ENCODE peak calls at places on chromosome 10, in four cellular contexts. One of them, this sample, is unnamed.

GRCh38 chr10:25071227-25071626 is 54.8 kb downstream of the THNSL1 start:
- DNase-seq in HepG2: no peak
- DNase-seq in K562: no peak
- DNase-seq in H1: no peak
- DNase-seq in this sample: no peak

GRCh38 chr10:48476279-48476982 is 128.4 kb downstream of the ARHGAP22 start:
- DNase-seq in HepG2: no peak
- DNase-seq in K562: no peak
- DNase-seq in H1: peak
- DNase-seq in this sample: no peak

GRCh38 chr10:11678074-11678793 is 63.9 kb upstream of the ECHDC3 start:
- DNase-seq in HepG2: peak
- DNase-seq in K562: no peak
- DNase-seq in H1: no peak
- DNase-seq in this sample: peak

GRCh38 chr10:102119417-102120141 is 589 bp downstream of the LDB1 start:
- DNase-seq in HepG2: no peak
- DNase-seq in K562: peak
- DNase-seq in H1: peak
- DNase-seq in this sample: no peak

GRCh38 chr10:15813415-15813814 is 46.9 kb downstream of the MINDY3 start:
- DNase-seq in HepG2: no peak
- DNase-seq in K562: no peak
- DNase-seq in H1: no peak
- DNase-seq in this sample: no peak

GRCh38 chr10:34716958-34717357 is 98.1 kb downstream of the PARD3 start:
- DNase-seq in HepG2: no peak
- DNase-seq in K562: no peak
- DNase-seq in H1: no peak
- DNase-seq in this sample: no peak

GRCh38 chr10:9858816-9859215 is 1158.9 kb upstream of the CELF2 start:
- DNase-seq in HepG2: no peak
- DNase-seq in K562: no peak
- DNase-seq in H1: no peak
- DNase-seq in this sample: no peak

GRCh38 chr10:60663850-60664249 is 114.4 kb upstream of the CDK1 start:
- DNase-seq in HepG2: peak
- DNase-seq in K562: no peak
- DNase-seq in H1: no peak
- DNase-seq in this sample: no peak

GRCh38 chr10:5552376-5553321 is 27.9 kb downstream of the CALML3 start:
- DNase-seq in HepG2: no peak
- DNase-seq in K562: no peak
- DNase-seq in H1: no peak
- DNase-seq in this sample: no peak

GRCh38 chr10:66837990-66838389 is 87.8 kb upstream of the LRRTM3 start:
- DNase-seq in HepG2: no peak
- DNase-seq in K562: no peak
- DNase-seq in H1: no peak
- DNase-seq in this sample: no peak

GRCh38 chr10:71270301-71270777 is 48.7 kb upstream of the SLC29A3 start:
- DNase-seq in HepG2: peak
- DNase-seq in K562: peak
- DNase-seq in H1: peak
- DNase-seq in this sample: no peak

GRCh38 chr10:98323221-98324164 is 55.5 kb upstream of the LOXL4 start:
- DNase-seq in HepG2: peak
- DNase-seq in K562: peak
- DNase-seq in H1: no peak
- DNase-seq in this sample: no peak

GRCh38 chr10:69124558-69125121 is 662 bp downstream of the VPS26A start:
- DNase-seq in HepG2: peak
- DNase-seq in K562: peak
- DNase-seq in H1: peak
- DNase-seq in this sample: no peak

GRCh38 chr10:124544711-124545110 is 83.1 kb downstream of the LHPP start:
- DNase-seq in HepG2: no peak
- DNase-seq in K562: peak
- DNase-seq in H1: no peak
- DNase-seq in this sample: no peak

GRCh38 chr10:28939352-28940157 is 262.2 kb downstream of the BAMBI start:
- DNase-seq in HepG2: peak
- DNase-seq in K562: peak
- DNase-seq in H1: peak
- DNase-seq in this sample: no peak

GRCh38 chr10:76133597-76134255 is 702.3 kb downstream of the LRMDA start:
- DNase-seq in HepG2: no peak
- DNase-seq in K562: no peak
- DNase-seq in H1: no peak
- DNase-seq in this sample: no peak
- TF ChIP-seq HDAC6 in HepG2: no peak
- TF ChIP-seq HDAC6 in K562: no peak
- TF ChIP-seq HDAC6 in H1: no peak
- TF ChIP-seq HDAC6 in this sample: no peak

DNA sequence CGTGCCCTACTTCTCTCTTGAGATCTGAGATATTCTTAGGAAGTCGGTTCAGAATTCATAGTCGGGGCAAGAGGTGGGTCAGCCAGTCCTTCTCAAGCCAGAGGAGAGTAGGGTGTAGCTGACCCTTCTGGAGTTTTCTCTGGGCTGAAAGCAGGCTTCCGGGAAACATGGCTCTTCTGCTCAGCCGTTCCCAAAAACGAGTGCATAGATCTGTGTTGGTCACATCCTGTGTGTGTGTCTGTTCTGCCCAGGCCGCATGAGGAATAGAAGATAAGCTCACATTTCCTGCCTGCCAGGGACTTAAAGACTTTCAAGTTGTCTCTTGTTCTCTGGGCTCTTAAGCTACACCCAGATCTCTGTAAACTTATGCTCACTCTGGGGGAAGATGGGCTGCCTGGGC is 168.1 kb upstream of the ITGB1 start:
- DNase-seq in HepG2: no peak
- DNase-seq in K562: no peak
- DNase-seq in H1: no peak
- DNase-seq in this sample: no peak
- TF ChIP-seq HDAC6 in HepG2: no peak
- TF ChIP-seq HDAC6 in K562: no peak
- TF ChIP-seq HDAC6 in H1: no peak
- TF ChIP-seq HDAC6 in this sample: no peak

GRCh38 chr10:92290076-92290836 is 622 bp downstream of the CPEB3 start:
- DNase-seq in HepG2: peak
- DNase-seq in K562: peak
- DNase-seq in H1: no peak
- DNase-seq in this sample: no peak

GRCh38 chr10:92291610-92291859 is 568 bp downstream of the MARCHF5 start:
- DNase-seq in HepG2: no peak
- DNase-seq in K562: no peak
- DNase-seq in H1: no peak
- DNase-seq in this sample: no peak

GRCh38 chr10:92290837-92291609 is at the start of the genes CPEB3 and MARCHF5:
- DNase-seq in HepG2: peak
- DNase-seq in K562: peak
- DNase-seq in H1: peak
- DNase-seq in this sample: peak

GRCh38 chr10:92291921-92292860 is 1.2 kb downstream of the MARCHF5 start:
- DNase-seq in HepG2: peak
- DNase-seq in K562: peak
- DNase-seq in H1: no peak
- DNase-seq in this sample: peak
- TF ChIP-seq HDAC6 in HepG2: no peak
- TF ChIP-seq HDAC6 in K562: no peak
- TF ChIP-seq HDAC6 in H1: no peak
- TF ChIP-seq HDAC6 in this sample: no peak

GRCh38 chr10:13776861-13777301 is 190.1 kb downstream of the PRPF18 start:
- DNase-seq in HepG2: no peak
- DNase-seq in K562: no peak
- DNase-seq in H1: no peak
- DNase-seq in this sample: no peak
- TF ChIP-seq HDAC6 in HepG2: no peak
- TF ChIP-seq HDAC6 in K562: no peak
- TF ChIP-seq HDAC6 in H1: no peak
- TF ChIP-seq HDAC6 in this sample: no peak

This sample was measured in GM12878.